ENCODE peak calls at places on chromosomes 5 and 9, in four cellular contexts. U, I, N and G are unnamed samples.

GRCh38 chr9:17775646-17776045 is 196.8 kb downstream of the SH3GL2 start:
- ATAC-seq in N (no peak), I (no peak), U (no peak), G (no peak)

GRCh38 chr5:110469486-110469885 is 257.0 kb downstream of the TMEM232 start:
- ATAC-seq in U (no peak), N (no peak), I (no peak), G (no peak)

GRCh38 chr5:77200663-77201062 is 9.8 kb upstream of the PDE8B start:
- ATAC-seq in U (no peak), I (no peak), N (no peak), G (no peak)

GRCh38 chr5:110807174-110807573 is 68.4 kb downstream of the SLC25A46 start:
- ATAC-seq in I (no peak), U (no peak), N (no peak), G (no peak)

GRCh38 chr5:34957857-34958690 is 28.7 kb downstream of the DNAJC21 start:
- ATAC-seq in U (peak), N (peak), I (no peak), G (peak)

GRCh38 chr9:30713279-30713678 is 1671.2 kb upstream of the ACO1 start:
- ATAC-seq in U (no peak), N (no peak), I (no peak), G (no peak)

GRCh38 chr9:106670418-106670817 is 192.5 kb upstream of the ZNF462 start:
- ATAC-seq in I (no peak), U (no peak), N (no peak), G (no peak)

GRCh38 chr9:73869261-73869660 is 627.9 kb upstream of the RORB start:
- ATAC-seq in I (peak), N (no peak), U (no peak), G (peak)

GRCh38 chr5:132380741-132381140 is 11.2 kb downstream of the SLC22A5 start:
- ATAC-seq in N (no peak), U (no peak), I (no peak), G (no peak)

GRCh38 chr9:20441704-20442423 is 180.4 kb downstream of the MLLT3 start:
- ATAC-seq in N (no peak), U (no peak), I (peak), G (no peak)

GRCh38 chr5:139960723-139961383 is 82.2 kb downstream of the NRG2 start:
- ATAC-seq in N (no peak), U (no peak), I (no peak), G (no peak)

GRCh38 chr5:33235304-33235703 is 205.5 kb upstream of the TARS1 start:
- ATAC-seq in U (no peak), N (no peak), I (no peak), G (peak)

GRCh38 chr5:168042284-168043080 is 249.0 kb upstream of the WWC1 start:
- ATAC-seq in U (no peak), N (no peak), I (no peak), G (no peak)

GRCh38 chr9:133184971-133185370 is 21.3 kb upstream of the GBGT1 start:
- ATAC-seq in I (peak), N (peak), U (peak), G (peak)

GRCh38 chr5:114999176-114999575 is 170.5 kb downstream of the TRIM36 start:
- ATAC-seq in I (no peak), U (no peak), N (no peak), G (no peak)

GRCh38 chr9:98861881-98862501 is 54.5 kb downstream of the GALNT12 start:
- ATAC-seq in I (no peak), N (no peak), U (peak), G (peak)